ENCODE peak calls at places on chromosomes 6 and 20, in seven cellular contexts. O is kidney glomerular epithelial cell; H is GM23248; N is cerebellar nuclear complex; I is occipital lobe; G is activated CD4-positive, alpha-beta T cell treated with anti-CD3 and anti-CD28 coated beads, Interleukin-2, amount 50 U/mL, for 24 hours; E is NCI-H1105. W is an unnamed sample.

GRCh38 chr6:114430534-114431124 is 87.8 kb upstream of the HS3ST5 start:
- DNase-seq in N (no peak), O (no peak), I (no peak), G (no peak), E (no peak), H (no peak), W (no peak)

GRCh38 chr6:105193647-105194046 is 13.8 kb upstream of the POPDC3 start:
- DNase-seq in O (no peak), N (no peak), I (no peak), G (no peak), H (peak; percentile 92), E (no peak), W (no peak)

GRCh38 chr20:43536817-43537440 is 21.9 kb upstream of the SGK2 start:
- DNase-seq in E (no peak), G (no peak), H (peak; percentile 27), I (no peak), N (no peak), O (no peak), W (no peak)

GRCh38 chr20:62019881-62020492 is 45.7 kb downstream of the TAF4 start:
- DNase-seq in G (no peak), E (no peak), I (no peak), H (no peak), O (no peak), N (no peak), W (no peak)

GRCh38 chr6:37279366-37280134 is 21.6 kb upstream of the TMEM217 start:
- DNase-seq in N (no peak), H (peak; percentile 79), G (no peak), O (no peak), E (no peak), I (no peak), W (no peak)

GRCh38 chr20:33803921-33804337 is 7.2 kb upstream of the CHMP4B start:
- DNase-seq in I (no peak), O (peak; percentile 72), G (no peak), H (peak; percentile 88), E (no peak), N (no peak), W (no peak)

GRCh38 chr20:38623061-38623460 is 21.5 kb downstream of the ARHGAP40 start:
- DNase-seq in H (no peak), E (no peak), N (no peak), G (no peak), I (no peak), O (no peak), W (no peak)

GRCh38 chr6:166904101-166904746 is 52.1 kb downstream of the RNASET2 start:
- DNase-seq in E (no peak), H (no peak), G (no peak), O (no peak), I (peak; percentile 63), N (no peak), W (peak; percentile 93)

GRCh38 chr6:6588924-6589696 is 590 bp downstream of the LY86 start:
- DNase-seq in N (no peak), H (no peak), I (no peak), E (no peak), O (no peak), G (no peak), W (no peak)

GRCh38 chr6:155889405-155889804 is 433.8 kb upstream of the NOX3 start:
- DNase-seq in N (no peak), O (no peak), G (no peak), I (no peak), H (no peak), E (no peak), W (no peak)

GRCh38 chr6:42707595-42707994 is 14.8 kb downstream of the PRPH2 start:
- DNase-seq in I (no peak), H (no peak), O (no peak), N (no peak), G (no peak), E (no peak), W (peak; percentile 56)

GRCh38 chr6:160238786-160239751 is 19.6 kb downstream of the SLC22A2 start:
- DNase-seq in H (no peak), I (no peak), E (no peak), O (peak; percentile 74), N (no peak), G (no peak), W (no peak)

GRCh38 chr20:39036011-39036410 is 73.9 kb downstream of the DHX35 start:
- DNase-seq in O (no peak), G (no peak), H (peak; percentile 63), E (no peak), N (no peak), I (no peak), W (no peak)

GRCh38 chr20:32483351-32484220 is 101.5 kb downstream of the NOL4L start:
- DNase-seq in N (no peak), E (peak; percentile 84), H (peak; percentile 85), G (peak; percentile 21), O (peak; percentile 71), I (peak; percentile 71), W (peak; percentile 98)

GRCh38 chr6:4969609-4970285 is 34.1 kb downstream of the RPP40 start:
- DNase-seq in O (no peak), N (no peak), H (no peak), G (no peak), E (no peak), I (no peak), W (no peak)